ENCODE peak calls at places on chromosomes 2 and 18, in nine cellular contexts. F is activated T-helper 1 cell treated with anti-CD3 and anti-CD28 coated beads, Interleukin-12 subunit alpha, Interleukin-12 subunit beta, Interleukin-2, Interleukin-4 antibody, amounts not matched to agents 30 ng/mL and 10 ng/mL and 1 ng/mL, durations not matched to agents 14 hours and 24 hours and 36 hours; N is Daoy; W is AG08395; B is activated CD8-positive, alpha-beta T cell treated with anti-CD3 and anti-CD28 coated beads, Interleukin-2, amount 10 ng/mL, durations not matched to agents 7 days and 5 days; E is NCI-H1092 treated with DMSO at 0.1 percent for 48 hours; H is neural progenitor cell; Y is EH; T is posterior cingulate gyrus. Q is an unnamed sample.

GRCh38 chr2:12605366-12605765 is 111.4 kb upstream of the TRIB2 start:
- DNase-seq in F (no peak), N (no peak), W (no peak), B (no peak), E (no peak), H (no peak), Y (no peak), T (no peak), Q (no peak)

GRCh38 chr2:1708476-1709334 is 35.6 kb downstream of the PXDN start:
- DNase-seq in F (no peak), N (no peak), W (no peak), B (no peak), E (peak), H (no peak), Y (no peak), T (no peak), Q (no peak)

GRCh38 chr2:153163055-153163454 is 315.5 kb downstream of the RPRM start:
- DNase-seq in F (no peak), N (no peak), W (no peak), B (peak), E (peak), H (peak), Y (no peak), T (no peak), Q (peak)

GRCh38 chr2:25098056-25098455 is 56.2 kb downstream of the EFR3B start:
- DNase-seq in F (no peak), N (no peak), W (no peak), B (no peak), E (no peak), H (peak), Y (no peak), T (no peak), Q (no peak)

GRCh38 chr2:39188958-39189499 is 54.7 kb downstream of the CDKL4 start:
- DNase-seq in F (no peak), N (no peak), W (no peak), B (no peak), E (no peak), H (no peak), Y (no peak), T (no peak), Q (no peak)

GRCh38 chr2:201420442-201421113 is 30.7 kb downstream of the TRAK2 start:
- DNase-seq in F (no peak), N (peak), W (peak), B (no peak), E (no peak), H (no peak), Y (peak), T (no peak), Q (no peak)

GRCh38 chr2:151097118-151097517 is 164.5 kb downstream of the RBM43 start:
- DNase-seq in F (no peak), N (no peak), W (no peak), B (no peak), E (no peak), H (no peak), Y (no peak), T (no peak), Q (peak)

GRCh38 chr2:108270768-108271506 is 17.8 kb upstream of the SULT1C2 start:
- DNase-seq in F (no peak), N (peak), W (no peak), B (no peak), E (no peak), H (no peak), Y (no peak), T (no peak), Q (no peak)

GRCh38 chr2:217974389-217975005 is 28.3 kb downstream of the TNS1 start:
- DNase-seq in F (no peak), N (no peak), W (no peak), B (no peak), E (no peak), H (no peak), Y (no peak), T (no peak), Q (no peak)

GRCh38 chr2:232611559-232612218 is 21.7 kb upstream of the EFHD1 start:
- DNase-seq in F (peak), N (peak), W (peak), B (peak), E (peak), H (peak), Y (peak), T (peak), Q (peak)

GRCh38 chr18:2395427-2396161 is 175.7 kb downstream of the METTL4 start:
- DNase-seq in F (no peak), N (no peak), W (no peak), B (no peak), E (no peak), H (no peak), Y (no peak), T (no peak), Q (no peak)

GRCh38 chr2:109615637-109616144 is 1.5 kb downstream of the SOWAHC start:
- DNase-seq in F (no peak), N (no peak), W (no peak), B (no peak), E (no peak), H (peak), Y (peak), T (no peak), Q (no peak)

GRCh38 chr2:144159264-144159663 is 360.7 kb downstream of the ZEB2 start:
- DNase-seq in F (no peak), N (no peak), W (no peak), B (no peak), E (no peak), H (no peak), Y (no peak), T (no peak), Q (no peak)

GRCh38 chr18:67373636-67374035 is 142.9 kb downstream of the DSEL start:
- DNase-seq in F (no peak), N (no peak), W (no peak), B (no peak), E (no peak), H (no peak), Y (no peak), T (no peak), Q (no peak)

GRCh38 chr2:137210039-137210438 is 444.7 kb downstream of the THSD7B start:
- DNase-seq in F (no peak), N (no peak), W (no peak), B (no peak), E (no peak), H (no peak), Y (no peak), T (no peak), Q (no peak)

GRCh38 chr2:134260726-134261125 is 6.9 kb downstream of the MGAT5 start:
- DNase-seq in F (no peak), N (no peak), W (peak), B (no peak), E (no peak), H (no peak), Y (peak), T (no peak), Q (no peak)

GRCh38 chr18:33802955-33803354 is 224.9 kb downstream of the ASXL3 start:
- DNase-seq in F (no peak), N (no peak), W (no peak), B (no peak), E (peak), H (no peak), Y (no peak), T (no peak), Q (no peak)

GRCh38 chr18:74951165-74951760 is 257.7 kb downstream of the PTGR3 start:
- DNase-seq in F (peak), N (peak), W (peak), B (no peak), E (peak), H (no peak), Y (peak), T (no peak), Q (no peak)

GRCh38 chr18:32768646-32769206 is 4.1 kb downstream of the KLHL14 start:
- DNase-seq in F (no peak), N (no peak), W (no peak), B (no peak), E (no peak), H (no peak), Y (no peak), T (no peak), Q (no peak)

Q was measured in A673.